ENCODE peak calls at places on chromosomes 13 and 19, in six cellular contexts. F is K562, A is GM12878, X is HepG2, Z is H1, G is HCT116. E is an unnamed sample.

GRCh38 chr13:68047889-68048288 is 817.8 kb upstream of the PCDH9 start:
- DNase-seq in Z (no peak), G (no peak), A (no peak), F (no peak), X (no peak), E (no peak)

GRCh38 chr19:51702103-51702753 is 9.1 kb downstream of the SPACA6 start:
- DNase-seq in Z (peak; percentile 96), G (no peak), A (no peak), F (peak; percentile 93), X (no peak), E (peak; percentile 71)

GRCh38 chr13:30708541-30708940 is 26.8 kb upstream of the ALOX5AP start:
- DNase-seq in G (no peak), X (no peak), F (no peak), Z (no peak), A (no peak), E (no peak)

GRCh38 chr13:72205773-72206172 is 338.8 kb upstream of the DACH1 start:
- DNase-seq in A (no peak), Z (no peak), G (peak; percentile 6), X (no peak), F (no peak), E (no peak)

GRCh38 chr13:24301911-24302310 is 7.5 kb upstream of the C1QTNF9 start:
- DNase-seq in Z (no peak), A (no peak), X (no peak), F (no peak), G (no peak), E (no peak)

GRCh38 chr19:43464089-43464775 is 1.2 kb downstream of the LYPD3 start:
- DNase-seq in A (no peak), G (no peak), F (peak; percentile 83), X (no peak), Z (peak; percentile 88), E (no peak)

GRCh38 chr13:112877066-112877465 is 91.9 kb upstream of the MCF2L start:
- DNase-seq in A (no peak), G (no peak), F (no peak), X (no peak), Z (no peak), E (no peak)

GRCh38 chr13:43567608-43568007 is 219.2 kb downstream of the ENOX1 start:
- DNase-seq in A (no peak), X (no peak), G (no peak), F (no peak), Z (no peak), E (peak; percentile 2)

GRCh38 chr13:47696677-47697076 is 304.4 kb downstream of the SUCLA2 start:
- DNase-seq in X (no peak), F (peak; percentile 5), G (no peak), Z (no peak), A (no peak), E (peak; percentile 8)

GRCh38 chr13:109348514-109349340 is 437.7 kb downstream of the IRS2 start:
- DNase-seq in A (no peak), F (no peak), G (no peak), Z (no peak), X (no peak), E (no peak)

GRCh38 chr13:40178130-40178529 is 488.3 kb downstream of the FOXO1 start:
- DNase-seq in A (no peak), G (no peak), F (no peak), Z (no peak), X (no peak), E (no peak)

GRCh38 chr19:50981587-50982146 is 2.0 kb downstream of the KLK7 start:
- DNase-seq in Z (no peak), G (no peak), F (no peak), X (no peak), A (no peak), E (no peak)

GRCh38 chr13:113448885-113449692 is 4.2 kb downstream of the ADPRHL1 start:
- DNase-seq in G (peak; percentile 96), X (peak; percentile 91), A (peak; percentile 4), F (peak; percentile 74), Z (no peak), E (no peak)

GRCh38 chr13:41495044-41495443 is 37.7 kb downstream of the RGCC start:
- DNase-seq in F (no peak), G (no peak), X (peak; percentile 10), Z (no peak), A (no peak), E (no peak)

GRCh38 chr19:40358773-40359172 is 10.3 kb downstream of the PLD3 start:
- DNase-seq in A (peak; percentile 76), Z (no peak), F (no peak), G (no peak), X (no peak), E (no peak)

GRCh38 chr13:24220086-24220703 is 59.7 kb downstream of the SPATA13 start:
- DNase-seq in F (peak; percentile 48), A (no peak), Z (no peak), X (peak; percentile 75), G (peak; percentile 70), E (peak; percentile 86)

GRCh38 chr13:67299731-67300130 is 69.6 kb upstream of the PCDH9 start:
- DNase-seq in X (no peak), Z (no peak), A (no peak), F (no peak), G (no peak), E (no peak)

GRCh38 chr19:8000298-8001038 is 5.0 kb downstream of the ELAVL1 start:
- DNase-seq in A (no peak), Z (no peak), F (no peak), X (no peak), G (no peak), E (no peak)

DNA sequence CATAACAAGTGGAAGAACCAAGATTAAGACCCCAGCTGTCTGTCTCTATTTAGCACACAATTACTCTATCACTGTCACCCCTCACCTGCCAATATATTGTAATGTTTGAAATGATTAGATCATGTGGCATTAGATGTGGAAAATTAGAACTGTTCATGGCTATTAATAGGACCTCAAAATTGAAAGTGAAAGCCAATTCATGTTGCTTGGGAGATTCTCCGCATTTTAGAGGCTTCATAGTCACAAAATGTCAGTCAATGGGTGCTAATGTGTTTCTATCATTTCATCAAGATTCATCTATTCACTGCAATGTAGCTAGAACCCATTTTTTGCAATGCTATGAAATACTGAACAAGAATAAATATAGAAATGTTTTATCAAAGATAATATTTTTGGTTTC is 388.7 kb downstream of the DCT start:
- DNase-seq in F (no peak), A (no peak), Z (no peak), X (no peak), G (no peak), E (no peak)
- TF ChIP-seq JUND in F (no peak), A (no peak), Z (no peak), X (no peak), G (no peak), E (no peak)

GRCh38 chr13:98693756-98694155 is 58.7 kb downstream of the SLC15A1 start:
- DNase-seq in A (no peak), X (no peak), F (no peak), Z (no peak), G (no peak), E (no peak)
- TF ChIP-seq JUND in A (no peak), X (no peak), F (no peak), Z (no peak), G (no peak), E (no peak)

GRCh38 chr19:3098515-3099346 is 4.6 kb downstream of the GNA11 start:
- DNase-seq in X (no peak), A (no peak), F (no peak), G (no peak), Z (peak; percentile 44), E (no peak)
- TF ChIP-seq JUND in X (no peak), A (no peak), F (no peak), G (no peak), Z (no peak), E (no peak)

GRCh38 chr19:35212241-35212640 is 16.3 kb downstream of the FAM187B start:
- DNase-seq in G (no peak), X (no peak), A (no peak), F (no peak), Z (no peak), E (no peak)

GRCh38 chr19:35211545-35212230 is 16.9 kb downstream of the FAM187B start:
- DNase-seq in A (no peak), F (no peak), Z (no peak), X (peak; percentile 13), G (no peak), E (no peak)

GRCh38 chr19:35214766-35215422 is 13.6 kb downstream of the FAM187B start:
- DNase-seq in G (no peak), Z (no peak), F (no peak), X (no peak), A (no peak), E (no peak)

GRCh38 chr19:35216026-35216832 is 12.3 kb downstream of the FAM187B start:
- DNase-seq in G (no peak), F (no peak), A (no peak), X (no peak), Z (no peak), E (no peak)

DNA sequence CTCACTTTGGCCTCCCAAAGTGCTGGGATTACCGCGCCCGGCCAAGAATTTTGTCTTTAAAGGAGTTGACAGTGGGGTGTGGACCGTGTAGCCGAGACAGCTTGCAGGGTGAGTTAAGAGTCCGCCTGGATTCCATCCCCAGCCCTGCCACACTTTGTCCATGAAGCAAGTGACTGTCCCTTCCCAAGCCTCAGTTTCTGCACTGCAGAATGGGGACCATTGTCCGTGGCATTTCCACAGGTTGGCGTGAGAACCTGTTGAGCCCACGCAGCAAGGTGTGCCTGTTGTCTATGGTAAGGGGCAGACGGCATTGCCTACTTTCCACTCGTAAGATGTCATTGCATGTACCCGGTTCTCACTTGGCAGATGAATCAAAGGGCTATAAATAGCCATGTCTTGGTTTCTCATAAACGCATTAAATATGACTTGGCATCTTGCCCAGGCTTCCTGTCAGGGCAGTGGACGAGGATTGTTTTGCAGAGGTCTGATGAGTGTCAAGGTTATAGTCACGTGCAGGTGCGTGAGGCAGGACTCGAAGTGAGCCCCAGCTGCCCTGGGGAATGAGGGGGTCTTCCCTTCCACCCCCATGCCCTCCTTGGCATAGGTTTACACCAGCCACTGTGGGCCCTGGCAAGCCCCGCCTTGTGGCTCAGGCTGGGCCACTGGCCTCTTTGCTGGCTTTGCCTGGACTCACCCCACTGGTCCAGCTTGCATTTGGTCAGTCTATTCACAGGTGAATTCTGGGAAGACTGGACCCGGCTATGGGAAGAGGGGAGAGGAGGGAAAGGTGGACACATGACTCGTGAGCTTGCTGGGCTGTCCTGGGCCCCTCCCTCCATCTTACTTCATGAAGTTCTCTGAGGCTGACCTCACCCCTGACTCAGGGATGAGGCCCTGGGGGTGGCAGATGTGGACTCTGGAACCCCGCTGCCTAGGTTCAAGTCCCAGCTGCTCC is 14.6 kb downstream of the FAM187B start:
- DNase-seq in G (peak; percentile 87), F (no peak), Z (no peak), A (peak; percentile 93), X (no peak), E (peak; percentile 42)
- TF ChIP-seq JUND in G (peak; percentile 57), F (no peak), Z (no peak), A (no peak), X (no peak), E (no peak)

DNA sequence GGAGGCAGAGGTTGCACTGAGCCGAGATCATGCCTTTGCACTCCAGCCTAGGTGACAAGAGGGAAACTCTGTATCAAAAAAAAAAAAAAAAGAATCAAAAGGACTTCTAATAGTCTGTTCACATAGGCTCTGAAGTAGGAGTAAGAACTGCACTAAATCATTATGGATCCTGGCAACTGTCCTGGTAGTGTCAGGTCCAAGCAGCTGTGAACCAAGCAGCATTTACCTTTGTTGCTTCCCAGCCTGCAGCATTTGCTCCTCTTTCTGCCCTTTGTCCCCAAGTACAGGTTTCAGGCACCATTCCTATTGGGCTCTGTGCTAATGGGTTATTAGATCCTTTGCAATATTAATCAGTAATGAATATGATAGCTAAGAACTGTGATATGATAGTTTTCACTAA is 77.4 kb upstream of the NBEA start:
- DNase-seq in G (no peak), X (no peak), F (no peak), Z (no peak), A (no peak), E (no peak)
- TF ChIP-seq JUND in G (no peak), X (no peak), F (no peak), Z (no peak), A (no peak), E (no peak)

GRCh38 chr13:44969858-44970484 is 19.3 kb downstream of the NUFIP1 start:
- DNase-seq in Z (no peak), X (peak; percentile 49), G (peak; percentile 26), A (no peak), F (peak; percentile 14), E (peak; percentile 51)
- TF ChIP-seq JUND in Z (no peak), X (no peak), G (no peak), A (no peak), F (no peak), E (no peak)

E was measured in T47D.